ENCODE peak calls at places on chromosome 18, in four cellular contexts. One of them, this sample, is unnamed.

GRCh38 chr18:11850821-11851155 is 425 bp upstream of the CHMP1B start:
- DNase-seq in stomach: no peak
- DNase-seq in OCI-LY7: no peak
- DNase-seq in AG09309: no peak
- DNase-seq in this sample: peak

GRCh38 chr18:77017355-77017754 is 115.2 kb downstream of the MBP start:
- DNase-seq in OCI-LY7: no peak
- DNase-seq in AG09309: no peak
- DNase-seq in stomach: no peak
- DNase-seq in this sample: no peak

GRCh38 chr18:44725300-44726096 is 44.8 kb downstream of the SETBP1 start:
- DNase-seq in AG09309: no peak
- DNase-seq in stomach: no peak
- DNase-seq in OCI-LY7: peak
- DNase-seq in this sample: no peak

GRCh38 chr18:76805221-76805620 is 17.1 kb upstream of the ZNF236 start:
- DNase-seq in OCI-LY7: no peak
- DNase-seq in stomach: no peak
- DNase-seq in AG09309: no peak
- DNase-seq in this sample: no peak

GRCh38 chr18:4270988-4271387 is 184.1 kb downstream of the DLGAP1 start:
- DNase-seq in stomach: no peak
- DNase-seq in AG09309: no peak
- DNase-seq in OCI-LY7: no peak
- DNase-seq in this sample: no peak

GRCh38 chr18:2526320-2526719 is 45.0 kb downstream of the METTL4 start:
- DNase-seq in stomach: no peak
- DNase-seq in OCI-LY7: no peak
- DNase-seq in AG09309: no peak
- DNase-seq in this sample: no peak

GRCh38 chr18:25650201-25650941 is 298.4 kb upstream of the ZNF521 start:
- DNase-seq in stomach: no peak
- DNase-seq in AG09309: peak
- DNase-seq in OCI-LY7: no peak
- DNase-seq in this sample: peak

GRCh38 chr18:29693334-29693733 is 1349.2 kb downstream of the DSC3 start:
- DNase-seq in stomach: no peak
- DNase-seq in OCI-LY7: no peak
- DNase-seq in AG09309: no peak
- DNase-seq in this sample: no peak

GRCh38 chr18:21735452-21736015 is 5.1 kb upstream of the MIB1 start:
- DNase-seq in OCI-LY7: no peak
- DNase-seq in stomach: peak
- DNase-seq in AG09309: no peak
- DNase-seq in this sample: no peak

GRCh38 chr18:56696966-56697365 is 45.8 kb downstream of the WDR7 start:
- DNase-seq in stomach: no peak
- DNase-seq in OCI-LY7: no peak
- DNase-seq in AG09309: no peak
- DNase-seq in this sample: no peak

GRCh38 chr18:75010260-75010659 is 198.7 kb downstream of the PTGR3 start:
- DNase-seq in stomach: no peak
- DNase-seq in OCI-LY7: no peak
- DNase-seq in AG09309: no peak
- DNase-seq in this sample: no peak

GRCh38 chr18:75010725-75011124 is 198.2 kb downstream of the PTGR3 start:
- DNase-seq in AG09309: no peak
- DNase-seq in OCI-LY7: no peak
- DNase-seq in stomach: no peak
- DNase-seq in this sample: no peak

DNA sequence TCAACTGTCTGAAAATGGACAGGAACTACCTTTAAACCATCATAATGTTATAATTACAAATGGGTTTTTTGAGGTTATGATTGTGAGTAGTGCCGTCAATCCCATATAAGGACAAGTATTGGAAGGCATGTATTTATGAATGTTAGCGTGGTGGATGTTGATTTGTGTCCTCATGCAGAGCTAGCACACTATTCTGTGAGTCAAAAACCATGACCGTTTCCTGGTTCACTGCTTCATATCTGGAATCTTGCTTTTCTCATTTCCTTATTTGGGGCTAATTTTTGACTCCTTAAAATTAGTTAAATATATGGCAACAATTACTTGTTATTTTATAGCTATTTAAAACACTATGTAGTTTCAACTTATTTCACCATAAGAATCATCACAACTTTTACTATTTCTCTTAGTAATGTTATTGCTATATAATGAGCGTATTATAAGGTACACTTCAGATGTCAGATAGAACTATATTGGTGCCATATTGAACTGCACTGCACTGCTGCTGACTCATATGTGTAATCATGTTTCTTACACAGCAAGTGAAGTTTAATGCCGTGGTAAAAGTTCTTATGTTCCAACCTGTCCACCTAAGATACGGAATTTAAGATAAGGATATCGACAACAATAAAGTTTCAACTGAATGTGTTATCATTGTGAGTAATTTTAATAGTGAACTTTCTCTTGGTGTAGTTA is 192.8 kb downstream of the PTGR3 start:
- DNase-seq in AG09309: no peak
- DNase-seq in stomach: no peak
- DNase-seq in OCI-LY7: no peak
- DNase-seq in this sample: no peak
- TF ChIP-seq CTCF in AG09309: no peak
- TF ChIP-seq CTCF in stomach: no peak
- TF ChIP-seq CTCF in OCI-LY7: no peak
- TF ChIP-seq CTCF in this sample: no peak

GRCh38 chr18:68316636-68317035 is 398.3 kb downstream of the TMX3 start:
- DNase-seq in OCI-LY7: no peak
- DNase-seq in AG09309: peak
- DNase-seq in stomach: no peak
- DNase-seq in this sample: no peak

DNA sequence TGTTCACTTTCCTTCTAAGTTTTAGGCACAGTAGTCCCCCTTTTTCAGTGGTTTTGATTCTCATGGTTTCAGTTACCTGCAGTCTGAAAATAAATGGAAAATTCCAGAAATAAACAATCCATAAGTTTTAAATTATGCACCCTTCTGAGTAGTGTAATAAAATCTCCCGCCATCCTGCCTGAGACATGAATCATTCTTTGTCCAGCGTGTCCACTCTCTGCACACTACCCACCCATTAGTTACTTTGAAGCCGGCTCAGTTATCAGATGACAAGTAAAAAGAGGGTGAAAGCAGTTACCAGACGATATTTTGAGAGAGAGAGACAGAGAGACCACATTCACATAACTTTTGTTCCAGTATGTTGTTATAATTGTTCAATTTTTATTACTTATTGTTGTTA is 400.5 kb downstream of the TMX3 start:
- DNase-seq in OCI-LY7: no peak
- DNase-seq in AG09309: peak
- DNase-seq in stomach: no peak
- DNase-seq in this sample: peak
- TF ChIP-seq CTCF in OCI-LY7: no peak
- TF ChIP-seq CTCF in AG09309: no peak
- TF ChIP-seq CTCF in stomach: no peak
- TF ChIP-seq CTCF in this sample: no peak

DNA sequence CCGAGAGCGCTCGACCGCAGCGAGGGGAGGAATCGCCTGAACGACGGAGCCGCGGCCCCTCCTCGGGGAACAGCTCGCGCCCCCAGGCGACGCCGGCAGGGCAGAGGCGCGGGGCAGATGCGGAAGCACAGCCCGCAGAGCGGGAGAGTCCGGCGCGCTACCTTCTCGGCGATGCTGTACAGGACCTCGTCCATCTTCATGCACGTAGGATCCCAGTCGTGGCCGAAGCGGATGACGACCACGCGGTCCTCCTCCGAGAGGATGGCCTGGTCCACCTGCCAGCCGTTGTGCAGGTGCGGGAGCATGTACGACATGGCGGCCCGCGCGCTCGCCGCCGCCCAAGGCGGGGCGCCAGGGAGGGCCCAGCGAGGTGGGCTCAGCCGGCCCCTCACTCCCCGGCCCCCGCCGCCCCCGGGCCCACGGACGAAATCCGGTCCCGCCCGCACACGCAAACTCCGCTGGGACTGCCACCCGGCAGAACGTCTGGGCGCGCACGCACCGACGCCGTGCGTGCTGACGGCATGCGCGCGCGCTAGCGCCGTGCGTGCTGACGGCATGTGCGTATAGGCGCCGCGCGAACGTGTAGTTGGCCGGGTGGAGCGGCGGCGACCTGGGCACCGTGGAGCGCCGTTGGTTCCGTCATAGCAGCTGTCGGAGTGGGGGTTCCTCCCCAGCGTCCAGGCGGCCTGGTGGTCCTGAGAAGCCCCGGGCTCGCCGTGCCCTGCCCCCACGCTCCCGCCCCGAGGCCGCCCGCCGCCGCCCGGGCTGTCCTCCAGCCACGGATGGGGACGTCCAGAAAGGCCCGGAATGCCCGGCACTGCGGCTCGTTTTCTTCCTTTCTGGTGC is at the start of gene TXNL4A:
- DNase-seq in stomach: peak
- DNase-seq in OCI-LY7: peak
- DNase-seq in AG09309: peak
- DNase-seq in this sample: peak
- TF ChIP-seq CTCF in stomach: no peak
- TF ChIP-seq CTCF in OCI-LY7: peak
- TF ChIP-seq CTCF in AG09309: peak
- TF ChIP-seq CTCF in this sample: peak

GRCh38 chr18:31819106-31819924 is 58.6 kb upstream of the SLC25A52 start:
- DNase-seq in stomach: no peak
- DNase-seq in OCI-LY7: peak
- DNase-seq in AG09309: peak
- DNase-seq in this sample: peak
- TF ChIP-seq CTCF in stomach: peak
- TF ChIP-seq CTCF in OCI-LY7: peak
- TF ChIP-seq CTCF in AG09309: peak
- TF ChIP-seq CTCF in this sample: peak

DNA sequence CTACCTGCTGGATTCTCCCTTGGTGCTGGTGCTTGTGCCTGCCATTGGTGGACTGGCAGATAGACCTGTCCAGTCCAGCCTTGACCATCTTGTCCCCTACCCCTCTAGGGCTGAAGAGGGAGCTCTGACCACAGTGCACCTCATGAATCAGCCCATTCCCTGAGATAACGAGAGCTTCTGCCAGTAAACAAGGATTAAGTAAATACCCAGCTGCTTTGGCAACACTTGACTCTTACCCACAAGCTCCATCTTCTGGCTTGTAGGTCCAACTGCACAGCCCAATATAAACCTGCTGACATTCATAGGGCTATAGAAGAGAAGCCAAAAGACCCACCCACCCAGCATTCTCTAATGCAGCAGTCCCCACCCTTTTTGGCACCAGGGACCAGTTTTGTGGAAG is 186.4 kb downstream of the PIK3C3 start:
- DNase-seq in AG09309: no peak
- DNase-seq in stomach: no peak
- DNase-seq in OCI-LY7: no peak
- DNase-seq in this sample: no peak
- TF ChIP-seq CTCF in AG09309: peak
- TF ChIP-seq CTCF in stomach: no peak
- TF ChIP-seq CTCF in OCI-LY7: no peak
- TF ChIP-seq CTCF in this sample: no peak

GRCh38 chr18:36733150-36733549 is 95.7 kb downstream of the TPGS2 start:
- DNase-seq in AG09309: no peak
- DNase-seq in OCI-LY7: no peak
- DNase-seq in stomach: no peak
- DNase-seq in this sample: no peak
- TF ChIP-seq CTCF in AG09309: peak
- TF ChIP-seq CTCF in OCI-LY7: no peak
- TF ChIP-seq CTCF in stomach: no peak
- TF ChIP-seq CTCF in this sample: no peak

GRCh38 chr18:52667388-52667787 is 327.4 kb downstream of the DCC start:
- DNase-seq in AG09309: no peak
- DNase-seq in OCI-LY7: no peak
- DNase-seq in stomach: no peak
- DNase-seq in this sample: no peak

GRCh38 chr18:52670903-52671302 is 330.9 kb downstream of the DCC start:
- DNase-seq in AG09309: no peak
- DNase-seq in OCI-LY7: peak
- DNase-seq in stomach: no peak
- DNase-seq in this sample: no peak
- TF ChIP-seq CTCF in AG09309: no peak
- TF ChIP-seq CTCF in OCI-LY7: peak
- TF ChIP-seq CTCF in stomach: peak
- TF ChIP-seq CTCF in this sample: no peak

GRCh38 chr18:79007440-79007839 is 27.8 kb downstream of the SALL3 start:
- DNase-seq in OCI-LY7: no peak
- DNase-seq in AG09309: no peak
- DNase-seq in stomach: no peak
- DNase-seq in this sample: no peak

GRCh38 chr18:79010802-79011201 is 31.2 kb downstream of the SALL3 start:
- DNase-seq in stomach: no peak
- DNase-seq in OCI-LY7: no peak
- DNase-seq in AG09309: no peak
- DNase-seq in this sample: no peak

GRCh38 chr18:79008356-79008940 is 28.8 kb downstream of the SALL3 start:
- DNase-seq in AG09309: no peak
- DNase-seq in OCI-LY7: no peak
- DNase-seq in stomach: peak
- DNase-seq in this sample: no peak

GRCh38 chr18:79006106-79006795 is 26.6 kb downstream of the SALL3 start:
- DNase-seq in OCI-LY7: no peak
- DNase-seq in AG09309: no peak
- DNase-seq in stomach: no peak
- DNase-seq in this sample: no peak

DNA sequence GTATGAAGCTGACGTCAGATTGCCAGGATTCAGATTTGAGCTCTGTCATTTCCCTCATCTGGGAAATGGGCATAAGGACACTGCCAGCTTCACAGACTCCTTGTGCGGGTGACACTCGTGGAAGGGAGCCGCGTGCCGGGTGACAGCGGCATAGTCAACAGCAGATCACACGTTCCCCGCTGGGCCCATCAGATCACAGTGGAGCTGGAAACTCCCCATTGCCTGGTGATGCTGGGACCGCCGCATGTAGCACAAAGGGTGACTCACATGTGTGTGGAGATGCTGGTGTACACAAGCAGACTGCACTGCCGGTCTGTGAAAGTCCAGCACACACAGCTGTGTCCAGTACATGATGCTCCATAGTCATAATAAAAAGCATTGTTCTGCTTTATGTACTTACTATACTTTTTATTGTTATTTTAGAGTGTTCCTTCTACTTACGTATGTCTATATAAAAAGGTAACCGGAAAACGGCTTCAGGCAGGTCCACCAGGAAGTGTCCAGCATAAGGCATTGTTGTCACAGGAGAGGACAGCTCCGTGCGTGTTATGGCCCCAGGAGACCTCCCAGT is 31.8 kb downstream of the SALL3 start:
- DNase-seq in AG09309: no peak
- DNase-seq in stomach: peak
- DNase-seq in OCI-LY7: no peak
- DNase-seq in this sample: no peak
- TF ChIP-seq CTCF in AG09309: no peak
- TF ChIP-seq CTCF in stomach: no peak
- TF ChIP-seq CTCF in OCI-LY7: no peak
- TF ChIP-seq CTCF in this sample: no peak

DNA sequence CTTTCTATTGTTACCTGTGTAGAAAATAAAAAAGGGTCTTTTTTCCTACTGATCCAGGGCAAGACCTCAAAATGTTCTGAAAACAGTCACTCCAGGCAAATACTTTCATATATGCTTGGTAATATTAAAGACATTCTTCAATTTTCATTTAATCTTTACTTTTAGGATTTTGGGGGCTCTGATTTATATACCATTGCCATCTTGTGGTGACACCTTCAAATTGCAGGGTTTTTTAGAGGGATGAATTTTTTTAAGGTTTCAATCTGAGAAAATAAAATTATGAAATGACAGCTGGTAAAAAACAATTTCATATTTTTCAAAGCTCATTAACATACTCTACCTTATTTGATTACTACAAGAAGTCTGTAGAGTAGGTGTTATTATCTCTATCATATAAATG is 26.8 kb downstream of the MAPK4 start:
- DNase-seq in OCI-LY7: no peak
- DNase-seq in stomach: no peak
- DNase-seq in AG09309: no peak
- DNase-seq in this sample: no peak
- TF ChIP-seq CTCF in OCI-LY7: peak
- TF ChIP-seq CTCF in stomach: peak
- TF ChIP-seq CTCF in AG09309: no peak
- TF ChIP-seq CTCF in this sample: no peak